ENCODE peak calls at places on chromosomes 16 and 17, in five cellular contexts. One of them, this sample, is unnamed.

GRCh38 chr17:36641877-36642845 is 40.8 kb downstream of the MRM1 start:
- DNase-seq in heart left ventricle: no peak
- DNase-seq in Caco-2: no peak
- DNase-seq in A673: no peak
- DNase-seq in astrocyte of the spinal cord: no peak
- DNase-seq in this sample: no peak

GRCh38 chr17:7754656-7755055 is 37.1 kb downstream of the DNAH2 start:
- DNase-seq in Caco-2: no peak
- DNase-seq in astrocyte of the spinal cord: no peak
- DNase-seq in A673: no peak
- DNase-seq in heart left ventricle: no peak
- DNase-seq in this sample: no peak

GRCh38 chr17:76946772-76947135 is 78.5 kb downstream of the MGAT5B start:
- DNase-seq in Caco-2: no peak
- DNase-seq in heart left ventricle: no peak
- DNase-seq in A673: no peak
- DNase-seq in astrocyte of the spinal cord: no peak
- DNase-seq in this sample: no peak

GRCh38 chr17:17760872-17761550 is 75.8 kb downstream of the SREBF1 start:
- DNase-seq in heart left ventricle: no peak
- DNase-seq in Caco-2: no peak
- DNase-seq in A673: no peak
- DNase-seq in astrocyte of the spinal cord: no peak
- DNase-seq in this sample: no peak

GRCh38 chr17:3613139-3613538 is 3.9 kb upstream of the TRPV1 start:
- DNase-seq in Caco-2: no peak
- DNase-seq in A673: no peak
- DNase-seq in astrocyte of the spinal cord: no peak
- DNase-seq in heart left ventricle: no peak
- DNase-seq in this sample: no peak

GRCh38 chr17:63189930-63190329 is 223.9 kb downstream of the TANC2 start:
- DNase-seq in Caco-2: no peak
- DNase-seq in astrocyte of the spinal cord: peak
- DNase-seq in heart left ventricle: no peak
- DNase-seq in A673: no peak
- DNase-seq in this sample: no peak

GRCh38 chr17:31371511-31372097 is 19.9 kb upstream of the RAB11FIP4 start:
- DNase-seq in heart left ventricle: no peak
- DNase-seq in Caco-2: no peak
- DNase-seq in astrocyte of the spinal cord: peak
- DNase-seq in A673: peak
- DNase-seq in this sample: peak

GRCh38 chr17:14019186-14019956 is 49.9 kb upstream of the COX10 start:
- DNase-seq in astrocyte of the spinal cord: no peak
- DNase-seq in heart left ventricle: no peak
- DNase-seq in Caco-2: no peak
- DNase-seq in A673: no peak
- DNase-seq in this sample: no peak

GRCh38 chr16:426115-426905 is 861 bp downstream of the RAB11FIP3 start:
- DNase-seq in Caco-2: no peak
- DNase-seq in astrocyte of the spinal cord: no peak
- DNase-seq in A673: peak
- DNase-seq in heart left ventricle: no peak
- DNase-seq in this sample: no peak

GRCh38 chr16:19479302-19479721 is 42.6 kb downstream of the GDE1 start:
- DNase-seq in astrocyte of the spinal cord: no peak
- DNase-seq in heart left ventricle: no peak
- DNase-seq in Caco-2: no peak
- DNase-seq in A673: no peak
- DNase-seq in this sample: no peak

GRCh38 chr16:27327586-27327915 is 13.8 kb downstream of the IL4R start:
- DNase-seq in Caco-2: no peak
- DNase-seq in astrocyte of the spinal cord: no peak
- DNase-seq in heart left ventricle: no peak
- DNase-seq in A673: no peak
- DNase-seq in this sample: no peak

GRCh38 chr17:8410882-8411238 is 13.2 kb upstream of the RNF222 start:
- DNase-seq in astrocyte of the spinal cord: no peak
- DNase-seq in heart left ventricle: no peak
- DNase-seq in A673: no peak
- DNase-seq in Caco-2: no peak
- DNase-seq in this sample: no peak

GRCh38 chr16:89244754-89245153 is 27.3 kb downstream of the ZNF778 start:
- DNase-seq in heart left ventricle: no peak
- DNase-seq in A673: no peak
- DNase-seq in astrocyte of the spinal cord: no peak
- DNase-seq in Caco-2: no peak
- DNase-seq in this sample: no peak

GRCh38 chr16:89243664-89244063 is 26.2 kb downstream of the ZNF778 start:
- DNase-seq in astrocyte of the spinal cord: no peak
- DNase-seq in Caco-2: no peak
- DNase-seq in heart left ventricle: no peak
- DNase-seq in A673: no peak
- DNase-seq in this sample: no peak

GRCh38 chr16:89246903-89247733 is 29.6 kb downstream of the ZNF778 start:
- DNase-seq in astrocyte of the spinal cord: peak
- DNase-seq in Caco-2: peak
- DNase-seq in A673: peak
- DNase-seq in heart left ventricle: peak
- DNase-seq in this sample: peak

GRCh38 chr16:89248196-89249005 is 30.9 kb downstream of the ZNF778 start:
- DNase-seq in Caco-2: no peak
- DNase-seq in astrocyte of the spinal cord: no peak
- DNase-seq in A673: no peak
- DNase-seq in heart left ventricle: peak
- DNase-seq in this sample: no peak

DNA sequence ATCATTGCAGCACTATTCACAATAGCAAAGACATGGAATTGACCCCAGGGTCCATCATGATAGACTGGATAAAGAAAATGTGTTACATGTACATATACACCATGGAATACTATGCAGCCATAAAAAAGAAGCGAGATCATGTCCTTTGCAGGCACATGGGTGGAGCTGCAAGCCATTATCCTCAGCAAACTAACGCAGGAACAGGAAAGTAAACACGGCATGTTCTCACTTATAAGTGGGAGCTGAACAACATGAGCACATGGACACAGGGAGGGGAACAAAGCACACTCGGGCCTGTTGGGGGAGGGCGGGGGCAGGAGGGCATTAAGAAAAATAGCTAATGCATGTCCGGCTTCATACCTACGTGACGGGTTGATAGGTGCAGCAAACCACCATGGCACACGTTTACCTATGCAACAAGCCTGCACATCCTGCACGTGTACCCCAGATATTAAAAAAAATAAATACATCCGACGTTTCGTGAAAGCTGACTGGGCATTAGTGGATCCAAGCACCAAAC is 28.9 kb downstream of the ZNF778 start:
- DNase-seq in heart left ventricle: no peak
- DNase-seq in astrocyte of the spinal cord: no peak
- DNase-seq in A673: no peak
- DNase-seq in Caco-2: no peak
- DNase-seq in this sample: no peak
- TF ChIP-seq CTCF in heart left ventricle: no peak
- TF ChIP-seq CTCF in astrocyte of the spinal cord: no peak
- TF ChIP-seq CTCF in A673: no peak
- TF ChIP-seq CTCF in Caco-2: no peak
- TF ChIP-seq CTCF in this sample: no peak

DNA sequence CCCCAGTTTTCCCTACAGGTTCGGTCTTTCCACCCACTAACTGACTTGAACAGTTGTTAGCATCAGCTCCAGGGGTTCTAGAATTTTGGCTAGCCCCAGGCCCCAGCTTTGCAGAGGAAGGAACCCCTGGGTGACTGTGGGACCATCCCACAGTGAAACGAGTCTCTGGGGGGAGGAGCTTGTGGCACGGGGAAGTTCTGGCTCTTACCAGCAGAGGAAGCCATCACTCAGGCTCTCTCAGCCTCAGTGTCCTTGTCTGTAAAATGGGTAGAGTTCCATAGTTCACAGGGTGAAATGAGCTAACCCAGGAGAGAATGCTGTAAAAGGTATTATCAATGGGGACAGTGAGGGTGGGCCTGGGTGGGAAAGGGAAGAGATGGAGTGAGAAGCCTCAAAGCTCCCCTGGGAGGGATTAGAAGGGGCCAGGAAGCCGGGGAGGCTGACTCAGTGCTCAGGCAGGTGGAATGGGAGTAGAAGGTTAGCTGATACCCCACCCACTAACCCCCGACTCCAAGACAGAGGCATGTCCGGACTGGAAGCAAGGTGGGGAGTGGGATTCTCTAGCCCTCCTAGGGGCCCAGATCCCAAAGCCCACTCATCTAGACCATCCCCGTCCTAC is 30.9 kb upstream of the CDC42EP4 start:
- DNase-seq in A673: peak
- DNase-seq in astrocyte of the spinal cord: no peak
- DNase-seq in heart left ventricle: no peak
- DNase-seq in Caco-2: no peak
- DNase-seq in this sample: no peak
- TF ChIP-seq CTCF in A673: no peak
- TF ChIP-seq CTCF in astrocyte of the spinal cord: no peak
- TF ChIP-seq CTCF in heart left ventricle: no peak
- TF ChIP-seq CTCF in Caco-2: no peak
- TF ChIP-seq CTCF in this sample: no peak

GRCh38 chr16:1707193-1707790 is 1.3 kb downstream of the MAPK8IP3 start:
- DNase-seq in Caco-2: no peak
- DNase-seq in A673: peak
- DNase-seq in astrocyte of the spinal cord: peak
- DNase-seq in heart left ventricle: no peak
- DNase-seq in this sample: no peak

GRCh38 chr16:1708768-1709180 is 2.8 kb downstream of the MAPK8IP3 start:
- DNase-seq in astrocyte of the spinal cord: peak
- DNase-seq in Caco-2: no peak
- DNase-seq in A673: no peak
- DNase-seq in heart left ventricle: no peak
- DNase-seq in this sample: no peak

GRCh38 chr16:1706386-1707192 is 594 bp downstream of the MAPK8IP3 start:
- DNase-seq in astrocyte of the spinal cord: no peak
- DNase-seq in Caco-2: no peak
- DNase-seq in A673: peak
- DNase-seq in heart left ventricle: no peak
- DNase-seq in this sample: no peak

GRCh38 chr16:1709356-1709755 is 3.4 kb downstream of the MAPK8IP3 start:
- DNase-seq in astrocyte of the spinal cord: no peak
- DNase-seq in Caco-2: no peak
- DNase-seq in A673: no peak
- DNase-seq in heart left ventricle: no peak
- DNase-seq in this sample: no peak

DNA sequence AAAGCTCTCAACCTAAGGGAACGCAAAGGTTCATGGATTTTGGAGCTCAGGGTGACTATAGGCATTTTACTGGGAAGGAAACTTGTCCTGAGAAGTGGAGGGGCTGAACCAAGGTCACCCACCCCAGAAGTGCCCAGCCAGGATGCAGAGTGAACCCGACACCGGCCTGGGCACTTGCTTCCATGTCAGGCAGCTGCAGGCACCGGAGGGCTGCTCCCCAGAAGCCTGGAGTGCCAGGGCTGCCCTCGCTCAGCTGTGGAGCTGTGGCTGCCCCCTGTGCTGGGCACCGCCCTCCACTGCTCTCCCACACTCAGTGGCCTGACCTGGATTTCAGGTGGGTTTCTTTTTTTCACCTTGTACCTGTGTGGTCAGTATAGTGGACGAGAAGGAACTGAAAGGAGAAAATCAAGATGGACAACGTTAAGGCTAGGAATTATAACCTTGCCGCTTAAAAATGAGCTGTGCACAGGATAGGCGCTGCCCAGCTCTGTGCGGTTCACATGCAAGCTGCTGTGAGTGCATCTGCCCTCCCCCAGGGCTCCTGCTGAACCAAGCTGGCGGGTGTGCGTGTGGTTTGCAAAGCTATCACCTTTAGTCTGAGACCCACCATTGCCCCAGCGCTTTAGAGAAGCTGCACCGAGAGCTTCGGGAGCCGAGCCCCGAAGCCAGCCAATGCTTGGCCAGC is 2.2 kb downstream of the MAPK8IP3 start:
- DNase-seq in A673: no peak
- DNase-seq in Caco-2: no peak
- DNase-seq in astrocyte of the spinal cord: no peak
- DNase-seq in heart left ventricle: no peak
- DNase-seq in this sample: no peak
- TF ChIP-seq CTCF in A673: no peak
- TF ChIP-seq CTCF in Caco-2: no peak
- TF ChIP-seq CTCF in astrocyte of the spinal cord: no peak
- TF ChIP-seq CTCF in heart left ventricle: no peak
- TF ChIP-seq CTCF in this sample: no peak

DNA sequence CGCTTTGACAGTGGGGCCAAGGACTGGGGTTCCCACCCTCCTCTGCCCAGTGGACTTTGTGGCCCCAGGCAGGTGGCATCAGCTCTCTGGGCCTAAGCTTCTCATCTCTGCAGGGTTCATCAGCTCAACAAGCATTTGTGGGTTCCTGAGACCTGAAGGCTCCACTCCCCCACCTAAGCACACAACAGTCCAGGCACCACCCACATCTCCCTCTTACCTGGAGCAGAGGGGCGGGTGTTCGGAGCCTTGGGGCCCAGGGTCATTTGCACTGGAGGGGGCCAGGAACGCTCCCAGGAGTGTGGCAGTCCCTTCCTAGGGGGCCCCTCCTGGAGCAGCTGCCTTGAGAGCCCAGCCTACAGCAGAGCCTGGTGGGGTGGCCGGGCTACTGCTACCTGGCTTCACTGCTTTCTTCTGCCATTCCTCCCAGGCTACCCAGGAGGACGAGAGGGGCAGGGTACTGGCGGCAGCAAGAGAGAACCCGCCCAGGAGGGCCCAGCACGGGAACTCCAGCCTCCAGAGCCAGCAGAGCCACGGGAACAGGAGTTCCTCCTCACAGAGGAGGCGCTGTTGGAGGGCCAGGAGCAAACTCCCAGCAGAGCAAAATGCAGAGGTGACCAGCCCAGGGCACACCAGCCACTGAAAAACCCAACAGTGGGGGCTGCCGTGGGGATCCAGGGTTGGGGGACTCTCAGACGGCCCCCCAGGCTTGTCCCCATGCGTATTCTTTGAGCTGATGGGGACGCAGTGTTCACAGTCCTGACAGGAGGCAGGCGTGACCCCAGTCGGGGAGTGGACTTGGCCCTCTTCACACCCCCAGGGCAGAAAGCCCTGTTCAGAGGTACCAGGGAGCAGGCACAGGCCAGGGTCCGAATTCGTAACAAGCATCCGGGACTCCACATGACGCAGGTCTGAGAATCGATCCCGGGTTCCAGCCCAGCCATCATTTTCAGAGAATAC is 35.1 kb upstream of the SLC38A10 start:
- DNase-seq in heart left ventricle: no peak
- DNase-seq in astrocyte of the spinal cord: no peak
- DNase-seq in A673: no peak
- DNase-seq in Caco-2: peak
- DNase-seq in this sample: no peak
- TF ChIP-seq CTCF in heart left ventricle: no peak
- TF ChIP-seq CTCF in astrocyte of the spinal cord: peak
- TF ChIP-seq CTCF in A673: no peak
- TF ChIP-seq CTCF in Caco-2: no peak
- TF ChIP-seq CTCF in this sample: no peak

This sample was measured in astrocyte of the cerebellum.